ENCODE peak calls at places on chromosomes 11 and 22, in four cellular contexts. One of them, this sample, is unnamed.

GRCh38 chr11:47906066-47906465 is 57.9 kb upstream of the NUP160 start:
- DNase-seq in SK-N-SH: no peak
- DNase-seq in mucosa of descending colon: no peak
- DNase-seq in PC-9: no peak
- DNase-seq in this sample: no peak

GRCh38 chr11:37525336-37525735 is 927.3 kb upstream of the RAG2 start:
- DNase-seq in SK-N-SH: no peak
- DNase-seq in mucosa of descending colon: no peak
- DNase-seq in PC-9: no peak
- DNase-seq in this sample: no peak

GRCh38 chr22:46622081-46622521 is 1.9 kb downstream of the GRAMD4 start:
- DNase-seq in SK-N-SH: peak; percentile 89
- DNase-seq in mucosa of descending colon: no peak
- DNase-seq in PC-9: no peak
- DNase-seq in this sample: no peak

GRCh38 chr22:50581950-50582561 is 593 bp downstream of the CHKB start:
- DNase-seq in SK-N-SH: no peak
- DNase-seq in PC-9: no peak
- DNase-seq in mucosa of descending colon: no peak
- DNase-seq in this sample: no peak

GRCh38 chr11:132604446-132604845 is 927.9 kb downstream of the OPCML start:
- DNase-seq in mucosa of descending colon: no peak
- DNase-seq in PC-9: no peak
- DNase-seq in SK-N-SH: no peak
- DNase-seq in this sample: peak; percentile 18

GRCh38 chr11:34840736-34841386 is 75.3 kb downstream of the APIP start:
- DNase-seq in mucosa of descending colon: peak; percentile 68
- DNase-seq in SK-N-SH: peak; percentile 12
- DNase-seq in PC-9: no peak
- DNase-seq in this sample: no peak

GRCh38 chr11:38988908-38989307 is 2390.9 kb upstream of the RAG2 start:
- DNase-seq in mucosa of descending colon: no peak
- DNase-seq in PC-9: no peak
- DNase-seq in SK-N-SH: no peak
- DNase-seq in this sample: no peak

GRCh38 chr11:46363031-46363407 is 15.8 kb downstream of the DGKZ start:
- DNase-seq in SK-N-SH: peak; percentile 85
- DNase-seq in mucosa of descending colon: no peak
- DNase-seq in PC-9: peak; percentile 86
- DNase-seq in this sample: peak; percentile 55

GRCh38 chr11:122676638-122677037 is 21.1 kb downstream of the UBASH3B start:
- DNase-seq in mucosa of descending colon: no peak
- DNase-seq in PC-9: peak; percentile 87
- DNase-seq in SK-N-SH: no peak
- DNase-seq in this sample: no peak

GRCh38 chr22:20046730-20047129 is 25.8 kb downstream of the TANGO2 start:
- DNase-seq in SK-N-SH: no peak
- DNase-seq in mucosa of descending colon: no peak
- DNase-seq in PC-9: no peak
- DNase-seq in this sample: no peak

GRCh38 chr22:20043997-20044342 is 23.1 kb downstream of the TANGO2 start:
- DNase-seq in PC-9: no peak
- DNase-seq in mucosa of descending colon: no peak
- DNase-seq in SK-N-SH: no peak
- DNase-seq in this sample: no peak

GRCh38 chr22:20044495-20045151 is 23.7 kb downstream of the TANGO2 start:
- DNase-seq in mucosa of descending colon: no peak
- DNase-seq in SK-N-SH: no peak
- DNase-seq in PC-9: no peak
- DNase-seq in this sample: no peak

GRCh38 chr22:20040801-20041200 is 19.9 kb downstream of the TANGO2 start:
- DNase-seq in SK-N-SH: no peak
- DNase-seq in PC-9: no peak
- DNase-seq in mucosa of descending colon: no peak
- DNase-seq in this sample: no peak

GRCh38 chr22:20043057-20043996 is 22.4 kb downstream of the TANGO2 start:
- DNase-seq in PC-9: no peak
- DNase-seq in SK-N-SH: no peak
- DNase-seq in mucosa of descending colon: no peak
- DNase-seq in this sample: no peak
- H3K36me3 ChIP-seq in PC-9: no peaks in the 10 kb centered on the region
- H3K36me3 ChIP-seq in SK-N-SH: no peaks in the 10 kb centered on the region
- H3K36me3 ChIP-seq in mucosa of descending colon: no peaks in the 10 kb centered on the region
- H3K36me3 ChIP-seq in this sample: no peaks in the 10 kb centered on the region

DNA sequence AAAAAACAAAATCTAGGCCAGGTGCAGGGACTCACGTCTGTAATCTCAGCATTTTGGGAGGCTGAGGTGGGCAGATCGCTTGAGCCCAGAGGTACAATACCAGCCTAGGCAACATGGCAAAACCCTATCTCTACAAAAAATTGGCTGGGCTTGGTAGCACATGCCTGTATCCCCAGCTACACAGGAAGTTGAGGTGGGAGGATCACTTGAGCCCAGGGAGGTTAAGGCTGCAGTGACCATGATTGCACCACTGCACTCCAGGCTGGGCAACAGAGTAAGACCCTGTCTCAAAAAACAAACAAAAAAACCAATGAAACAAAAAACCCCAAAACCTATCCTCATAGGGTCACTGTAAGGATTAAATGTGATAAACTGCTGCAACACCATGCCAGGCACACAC is 32.9 kb downstream of the HIRA start:
- DNase-seq in SK-N-SH: no peak
- DNase-seq in PC-9: no peak
- DNase-seq in mucosa of descending colon: no peak
- DNase-seq in this sample: no peak
- TF ChIP-seq CTCF in SK-N-SH: no peak
- TF ChIP-seq CTCF in PC-9: no peak
- TF ChIP-seq CTCF in mucosa of descending colon: no peak
- TF ChIP-seq CTCF in this sample: no peak

GRCh38 chr11:57648791-57649735 is 649 bp downstream of the YPEL4 start:
- DNase-seq in PC-9: no peak
- DNase-seq in mucosa of descending colon: no peak
- DNase-seq in SK-N-SH: peak; percentile 57
- DNase-seq in this sample: no peak
- H3K36me3 ChIP-seq in PC-9: no peaks in the 10 kb centered on the region
- H3K36me3 ChIP-seq in mucosa of descending colon: no peaks in the 10 kb centered on the region
- H3K36me3 ChIP-seq in SK-N-SH: no peaks in the 10 kb centered on the region
- H3K36me3 ChIP-seq in this sample: no peaks in the 10 kb centered on the region

GRCh38 chr11:22690245-22690644 is 23.8 kb downstream of the GAS2 start:
- DNase-seq in SK-N-SH: no peak
- DNase-seq in PC-9: no peak
- DNase-seq in mucosa of descending colon: no peak
- DNase-seq in this sample: no peak
- TF ChIP-seq CTCF in SK-N-SH: no peak
- TF ChIP-seq CTCF in PC-9: no peak
- TF ChIP-seq CTCF in mucosa of descending colon: no peak
- TF ChIP-seq CTCF in this sample: no peak

GRCh38 chr11:119236490-119236889 is 30.4 kb downstream of the CBL start:
- DNase-seq in mucosa of descending colon: no peak
- DNase-seq in PC-9: no peak
- DNase-seq in SK-N-SH: no peak
- DNase-seq in this sample: no peak
- H3K36me3 ChIP-seq in mucosa of descending colon: no peaks in the 10 kb centered on the region
- H3K36me3 ChIP-seq in PC-9: peaks cover 22% of the 10 kb centered on the region
- H3K36me3 ChIP-seq in SK-N-SH: peaks cover 8% of the 10 kb centered on the region
- H3K36me3 ChIP-seq in this sample: no peaks in the 10 kb centered on the region

DNA sequence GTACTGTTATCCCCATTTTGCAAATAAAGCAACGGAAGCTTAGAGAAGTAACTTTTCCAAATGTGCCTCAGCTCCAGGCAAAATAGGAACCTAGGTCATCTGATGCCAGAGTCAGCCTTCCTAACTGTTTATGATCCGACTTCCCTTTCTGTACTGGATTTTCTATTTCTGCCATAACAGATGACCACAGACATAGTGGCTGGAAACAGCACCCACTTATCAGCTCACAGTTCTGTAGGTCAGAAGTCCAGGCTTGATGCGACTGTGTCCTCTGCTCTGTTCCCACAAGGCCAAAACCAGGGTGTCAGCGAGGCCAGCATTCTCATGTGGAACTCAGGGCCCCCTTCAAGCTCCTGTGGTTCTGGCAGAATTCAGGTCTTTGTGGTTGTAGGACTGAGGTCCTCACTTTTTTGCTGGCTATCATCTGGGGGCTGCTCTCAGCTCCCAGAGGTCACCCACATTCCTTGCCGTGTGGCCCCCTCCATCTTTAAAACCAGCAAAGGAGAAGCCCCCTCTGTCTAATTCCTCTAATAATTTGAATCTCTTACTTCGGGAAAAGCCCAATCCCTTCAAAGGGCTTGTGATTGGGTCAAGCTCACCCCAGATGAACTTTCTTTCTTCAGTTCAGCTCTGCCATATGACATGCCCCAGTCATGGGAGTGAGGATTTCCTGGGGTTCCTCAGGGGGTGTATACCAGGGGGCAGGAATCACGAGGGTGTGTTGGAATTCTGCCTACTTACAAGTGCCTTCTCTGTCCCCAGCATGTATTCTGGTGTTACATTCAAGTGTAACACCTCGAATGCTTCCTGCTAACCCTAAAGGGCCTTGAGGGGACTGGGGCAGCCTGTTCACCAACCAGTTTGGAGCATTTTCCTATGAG is 15.3 kb downstream of the KCNJ5 start:
- DNase-seq in SK-N-SH: no peak
- DNase-seq in mucosa of descending colon: peak; percentile 31
- DNase-seq in PC-9: no peak
- DNase-seq in this sample: no peak
- TF ChIP-seq CTCF in SK-N-SH: no peak
- TF ChIP-seq CTCF in mucosa of descending colon: no peak
- TF ChIP-seq CTCF in PC-9: peak; percentile 26
- TF ChIP-seq CTCF in this sample: no peak

DNA sequence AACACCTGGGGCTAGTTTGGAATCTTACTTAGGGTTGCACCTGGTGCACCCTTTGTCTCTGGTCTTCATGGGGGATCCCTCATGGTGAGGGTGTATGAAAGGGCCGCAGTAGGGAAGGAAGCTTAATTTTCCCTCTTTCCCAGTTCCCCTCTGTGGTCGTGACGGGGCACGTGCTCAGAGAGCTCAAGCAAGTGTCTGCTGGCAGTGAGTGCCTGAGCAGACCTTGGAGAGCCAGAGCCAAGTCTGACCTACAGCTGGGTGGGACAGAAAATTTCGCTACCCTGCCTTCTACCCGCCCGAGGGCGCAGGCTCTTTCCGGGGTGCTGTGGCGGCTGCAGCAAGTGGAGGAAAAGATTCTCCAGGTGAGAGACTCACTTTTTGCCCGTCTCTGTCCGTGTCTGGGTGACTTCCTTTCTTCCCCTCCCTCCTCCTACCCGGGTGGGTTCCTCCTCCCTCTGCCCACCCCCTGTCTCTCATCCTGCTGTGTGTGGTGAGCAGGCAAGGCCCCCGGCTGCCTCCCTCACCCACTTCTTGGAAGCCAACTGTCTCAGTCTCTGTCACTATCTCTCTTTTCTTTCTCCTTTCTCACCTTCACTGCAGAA is 131.8 kb downstream of the MICAL2 start:
- DNase-seq in mucosa of descending colon: no peak
- DNase-seq in SK-N-SH: no peak
- DNase-seq in PC-9: no peak
- DNase-seq in this sample: no peak
- H3K36me3 ChIP-seq in mucosa of descending colon: no peaks in the 10 kb centered on the region
- H3K36me3 ChIP-seq in SK-N-SH: peaks cover 55% of the 10 kb centered on the region
- H3K36me3 ChIP-seq in PC-9: peaks cover 2% of the 10 kb centered on the region
- H3K36me3 ChIP-seq in this sample: peaks cover 5% of the 10 kb centered on the region

DNA sequence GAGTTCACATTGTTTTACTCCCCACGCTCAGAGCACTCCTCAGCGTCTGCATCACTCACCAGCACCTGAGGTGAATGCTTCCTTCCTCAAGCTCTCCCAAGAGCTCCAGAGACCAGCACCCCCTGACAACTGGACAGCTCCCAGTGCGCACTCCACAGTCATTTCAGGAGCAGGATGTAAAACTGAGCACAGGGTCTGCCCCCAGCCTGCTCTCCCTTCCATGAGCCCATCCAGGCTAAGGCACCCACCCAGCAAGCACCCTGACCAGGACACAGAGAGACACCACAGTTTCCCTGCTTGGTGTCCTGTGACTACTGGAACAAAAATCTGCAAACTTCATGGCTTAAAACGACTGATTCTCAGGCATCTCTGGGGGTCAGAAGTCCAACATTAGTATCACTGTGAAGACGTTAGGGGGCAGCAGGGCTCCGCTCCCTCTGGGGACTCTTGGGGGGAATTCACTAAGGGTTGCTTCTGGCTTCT is 3.3 kb downstream of the SCGB1D2 start:
- DNase-seq in PC-9: peak; percentile 25
- DNase-seq in SK-N-SH: peak; percentile 20
- DNase-seq in mucosa of descending colon: peak; percentile 42
- DNase-seq in this sample: no peak
- TF ChIP-seq CTCF in PC-9: peak; percentile 38
- TF ChIP-seq CTCF in SK-N-SH: peak; percentile 25
- TF ChIP-seq CTCF in mucosa of descending colon: no peak
- TF ChIP-seq CTCF in this sample: peak; percentile 28

GRCh38 chr11:1041149-1041467 is 4.6 kb upstream of the MUC6 start:
- DNase-seq in mucosa of descending colon: no peak
- DNase-seq in SK-N-SH: no peak
- DNase-seq in PC-9: no peak
- DNase-seq in this sample: no peak
- H3K36me3 ChIP-seq in mucosa of descending colon: no peaks in the 10 kb centered on the region
- H3K36me3 ChIP-seq in SK-N-SH: no peaks in the 10 kb centered on the region
- H3K36me3 ChIP-seq in PC-9: no peaks in the 10 kb centered on the region
- H3K36me3 ChIP-seq in this sample: no peaks in the 10 kb centered on the region

DNA sequence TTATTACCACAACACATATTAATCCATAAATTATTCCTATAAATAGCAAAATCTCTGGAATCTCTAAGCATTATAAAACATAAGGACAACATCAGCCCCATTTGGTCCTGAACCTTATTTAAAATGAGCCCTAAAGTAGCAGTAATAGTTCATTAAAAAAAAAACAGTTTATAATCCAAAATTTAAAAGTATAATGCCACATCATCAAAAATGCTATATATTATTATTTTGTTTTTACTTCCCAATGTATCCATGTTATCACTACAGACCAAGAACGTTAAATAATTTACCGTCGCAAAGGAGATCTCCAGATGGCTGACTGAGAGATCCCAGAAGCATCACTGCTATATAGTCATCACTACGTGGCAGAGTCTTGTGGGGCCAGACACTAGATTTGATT is 19.6 kb downstream of the GUCY1A2 start:
- DNase-seq in mucosa of descending colon: no peak
- DNase-seq in PC-9: no peak
- DNase-seq in SK-N-SH: no peak
- DNase-seq in this sample: no peak
- TF ChIP-seq CTCF in mucosa of descending colon: no peak
- TF ChIP-seq CTCF in PC-9: no peak
- TF ChIP-seq CTCF in SK-N-SH: no peak
- TF ChIP-seq CTCF in this sample: no peak